ENCODE peak calls at places on chromosomes 16 and 17, in ten cellular contexts. V is nucleus accumbens, H is DMS 273 treated with DMSO at 0.1 percent for 48 hours, A is SK-N-DZ, T is neural crest cell, R is aorta, C is T-helper 2 cell, M is NCI-H187, O is CD14-positive monocyte, K is choroid plexus epithelial cell. Q is an unnamed sample.

GRCh38 chr17:47267354-47267828 is 13.8 kb downstream of the ITGB3 start:
- DNase-seq in V (no peak), H (no peak), A (no peak), T (no peak), R (no peak), C (no peak), M (no peak), O (no peak), K (peak), Q (no peak)

GRCh38 chr17:10649602-10650001 is 7.5 kb downstream of the MYH3 start:
- DNase-seq in V (no peak), H (no peak), A (no peak), T (no peak), R (no peak), C (no peak), M (no peak), O (no peak), K (no peak), Q (no peak)

GRCh38 chr16:24955975-24956731 is 59.0 kb downstream of the ARHGAP17 start:
- DNase-seq in V (no peak), H (no peak), A (no peak), T (no peak), R (no peak), C (no peak), M (no peak), O (no peak), K (peak), Q (no peak)

GRCh38 chr16:29862383-29862883 is 593 bp downstream of the CDIPT start:
- DNase-seq in V (peak), H (no peak), A (no peak), T (no peak), R (no peak), C (no peak), M (no peak), O (no peak), K (peak), Q (no peak)

GRCh38 chr17:55783684-55784245 is 32.9 kb downstream of the PCTP start:
- DNase-seq in V (no peak), H (no peak), A (no peak), T (no peak), R (peak), C (no peak), M (no peak), O (peak), K (peak), Q (no peak)

GRCh38 chr16:49194499-49195260 is 87.0 kb downstream of the CBLN1 start:
- DNase-seq in V (no peak), H (no peak), A (no peak), T (no peak), R (no peak), C (no peak), M (no peak), O (no peak), K (no peak), Q (no peak)

GRCh38 chr16:17367932-17368331 is 102.8 kb downstream of the XYLT1 start:
- DNase-seq in V (no peak), H (no peak), A (peak), T (peak), R (no peak), C (no peak), M (no peak), O (no peak), K (peak), Q (no peak)

GRCh38 chr16:49921791-49922456 is 66.0 kb upstream of the ZNF423 start:
- DNase-seq in V (peak), H (peak), A (peak), T (peak), R (peak), C (no peak), M (no peak), O (no peak), K (peak), Q (peak)

GRCh38 chr17:40956401-40957254 is 10.1 kb downstream of the KRT39 start:
- DNase-seq in V (no peak), H (no peak), A (no peak), T (no peak), R (no peak), C (no peak), M (no peak), O (no peak), K (peak), Q (no peak)

GRCh38 chr16:25481636-25482035 is 210.1 kb upstream of the HS3ST4 start:
- DNase-seq in V (no peak), H (no peak), A (no peak), T (no peak), R (no peak), C (no peak), M (no peak), O (no peak), K (no peak), Q (no peak)

GRCh38 chr17:3015890-3016289 is 47.5 kb downstream of the OR1D5 start:
- DNase-seq in V (no peak), H (no peak), A (no peak), T (no peak), R (no peak), C (no peak), M (no peak), O (no peak), K (no peak), Q (no peak)

GRCh38 chr16:31135535-31136286 is at the start of gene PRSS8:
- DNase-seq in V (no peak), H (no peak), A (no peak), T (no peak), R (no peak), C (no peak), M (no peak), O (no peak), K (no peak), Q (no peak)

GRCh38 chr16:4697867-4698291 is 4.5 kb downstream of the NUDT16L1 start:
- DNase-seq in V (no peak), H (no peak), A (no peak), T (no peak), R (no peak), C (no peak), M (no peak), O (no peak), K (no peak), Q (no peak)

GRCh38 chr16:82368041-82368440 is 198.0 kb upstream of the MPHOSPH6 start:
- DNase-seq in V (peak), H (no peak), A (no peak), T (no peak), R (no peak), C (no peak), M (no peak), O (no peak), K (peak), Q (no peak)

GRCh38 chr17:59401274-59401673 is 69.8 kb downstream of the YPEL2 start:
- DNase-seq in V (no peak), H (no peak), A (no peak), T (no peak), R (no peak), C (no peak), M (no peak), O (no peak), K (no peak), Q (no peak)

GRCh38 chr16:30185683-30186421 is 2.5 kb downstream of the CORO1A start:
- DNase-seq in V (no peak), H (no peak), A (no peak), T (no peak), R (peak), C (peak), M (no peak), O (peak), K (no peak), Q (peak)

GRCh38 chr17:58189436-58190146 is 2.9 kb upstream of the EPX start:
- DNase-seq in V (no peak), H (no peak), A (no peak), T (no peak), R (peak), C (no peak), M (no peak), O (no peak), K (peak), Q (no peak)

GRCh38 chr16:1540556-1540855 is 7.0 kb downstream of the TMEM204 start:
- DNase-seq in V (no peak), H (no peak), A (no peak), T (no peak), R (no peak), C (no peak), M (no peak), O (no peak), K (no peak), Q (no peak)

GRCh38 chr17:49434821-49435581 is 20.3 kb upstream of the PHB1 start:
- DNase-seq in V (no peak), H (no peak), A (peak), T (peak), R (peak), C (no peak), M (peak), O (no peak), K (peak), Q (peak)

GRCh38 chr17:17467720-17468119 is 9.1 kb upstream of the MED9 start:
- DNase-seq in V (no peak), H (no peak), A (no peak), T (no peak), R (no peak), C (no peak), M (no peak), O (no peak), K (peak), Q (no peak)

GRCh38 chr17:42937712-42938596 is 26.3 kb downstream of the AARSD1 start:
- DNase-seq in V (no peak), H (peak), A (peak), T (peak), R (no peak), C (no peak), M (peak), O (no peak), K (peak), Q (peak)

GRCh38 chr16:66224636-66225035 is 141.9 kb upstream of the CDH5 start:
- DNase-seq in V (no peak), H (no peak), A (no peak), T (no peak), R (no peak), C (no peak), M (no peak), O (no peak), K (peak), Q (no peak)

GRCh38 chr17:71970312-71970711 is 150.5 kb upstream of the SOX9 start:
- DNase-seq in V (no peak), H (no peak), A (no peak), T (no peak), R (no peak), C (no peak), M (no peak), O (no peak), K (peak), Q (no peak)

GRCh38 chr16:72985148-72985882 is 62.6 kb downstream of the ZFHX3 start:
- DNase-seq in V (no peak), H (peak), A (peak), T (no peak), R (no peak), C (no peak), M (no peak), O (no peak), K (peak), Q (no peak)

GRCh38 chr17:46141645-46142044 is 51.6 kb downstream of the KANSL1 start:
- DNase-seq in V (no peak), H (no peak), A (no peak), T (no peak), R (no peak), C (no peak), M (no peak), O (no peak), K (no peak), Q (no peak)

GRCh38 chr17:63531022-63531965 is 8.1 kb downstream of the KCNH6 start:
- DNase-seq in V (no peak), H (no peak), A (no peak), T (no peak), R (no peak), C (no peak), M (no peak), O (no peak), K (no peak), Q (no peak)